ENCODE peak calls at places on chromosome 11, in nine cellular contexts. O is HCT116; I is GDM1; T is pancreas; K is NCI-H524; C is stimulated activated CD4-positive, alpha-beta T cell treated with anti-CD3 and anti-CD28 coated beads, Interleukin-2, amount 100 ng/mL, for 48 hours; U is HepG2; E is right cardiac atrium; M is Calu3. B is an unnamed sample.

GRCh38 chr11:77108436-77108835 is 5.8 kb downstream of the OMP start:
- DNase-seq in I (no peak), T (no peak), E (no peak), C (no peak), U (no peak), K (no peak), O (no peak), M (no peak), B (no peak)

GRCh38 chr11:46529086-46529905 is 64.5 kb downstream of the AMBRA1 start:
- DNase-seq in K (peak; percentile 70), E (peak; percentile 86), M (peak; percentile 78), U (peak; percentile 55), T (peak; percentile 64), I (no peak), O (peak; percentile 49), C (peak; percentile 71), B (peak; percentile 75)

GRCh38 chr11:69293819-69294505 is at the start of gene MYEOV:
- DNase-seq in T (no peak), I (no peak), U (peak; percentile 34), E (no peak), C (no peak), K (no peak), M (peak; percentile 93), O (peak; percentile 88), B (no peak)

GRCh38 chr11:130308925-130309324 is 5.8 kb downstream of the ZBTB44 start:
- DNase-seq in E (no peak), K (no peak), I (no peak), U (no peak), T (no peak), M (no peak), O (no peak), C (no peak), B (no peak)

GRCh38 chr11:132131051-132131450 is 760.6 kb downstream of the NTM start:
- DNase-seq in K (peak; percentile 53), O (no peak), E (peak; percentile 31), C (no peak), I (no peak), T (no peak), M (no peak), U (no peak), B (no peak)

GRCh38 chr11:68173926-68174325 is 39.2 kb downstream of the KMT5B start:
- DNase-seq in U (no peak), O (no peak), K (no peak), E (no peak), C (no peak), T (no peak), M (no peak), I (no peak), B (no peak)

GRCh38 chr11:820655-821512 is 2.2 kb downstream of the PNPLA2 start:
- DNase-seq in K (no peak), M (peak; percentile 87), O (no peak), C (no peak), E (peak; percentile 81), U (peak; percentile 70), T (peak; percentile 95), I (no peak), B (no peak)

GRCh38 chr11:134119094-134119493 is 50.2 kb downstream of the JAM3 start:
- DNase-seq in I (no peak), E (no peak), U (no peak), K (no peak), C (no peak), O (no peak), M (no peak), T (no peak), B (no peak)

B was measured in mesothelial cell of epicardium.